ENCODE peak calls at places on chromosomes 2 and 18, in ten cellular contexts. L is adrenal gland; R is stomach; Z is left lung; B is AG09309; O is CD4-positive, alpha-beta memory T cell; W is choroid plexus epithelial cell; J is AG04450; A is cardiac muscle cell; E is osteoblast. Y is an unnamed sample.

GRCh38 chr2:112322919-112323318 is 47.5 kb downstream of the ZC3H6 start:
- DNase-seq in O (no peak), B (no peak), Z (no peak), E (no peak), J (no peak), R (no peak), L (no peak), A (no peak), W (no peak), Y (peak)

GRCh38 chr18:24632158-24632988 is 171.9 kb downstream of the HRH4 start:
- DNase-seq in O (no peak), E (no peak), Z (no peak), A (no peak), B (no peak), J (no peak), W (no peak), R (no peak), L (no peak), Y (peak)

GRCh38 chr2:200845194-200845593 is 19.3 kb downstream of the CLK1 start:
- DNase-seq in Z (no peak), L (no peak), E (no peak), J (no peak), O (no peak), B (no peak), W (no peak), R (no peak), A (no peak), Y (no peak)

GRCh38 chr2:105576440-105577241 is 168.1 kb upstream of the NCK2 start:
- DNase-seq in B (peak), Z (no peak), J (no peak), A (peak), R (no peak), L (peak), O (no peak), E (peak), W (peak), Y (peak)

GRCh38 chr2:167104691-167105090 is 216.4 kb downstream of the XIRP2 start:
- DNase-seq in A (no peak), Z (no peak), W (no peak), J (no peak), L (no peak), E (no peak), R (no peak), O (no peak), B (no peak), Y (no peak)

GRCh38 chr2:1598800-1599199 is 145.5 kb downstream of the PXDN start:
- DNase-seq in L (no peak), O (no peak), W (no peak), B (no peak), R (no peak), J (no peak), A (no peak), E (no peak), Z (no peak), Y (no peak)

GRCh38 chr2:31967790-31968189 is 43.0 kb downstream of the MEMO1 start:
- DNase-seq in R (no peak), A (peak), E (peak), Z (no peak), O (no peak), B (no peak), J (no peak), L (no peak), W (peak), Y (no peak)

GRCh38 chr2:150013011-150013410 is 425.4 kb upstream of the MMADHC start:
- DNase-seq in L (no peak), O (no peak), J (no peak), A (peak), R (no peak), E (no peak), W (peak), Z (no peak), B (no peak), Y (no peak)

GRCh38 chr2:33378551-33379220 is 97.8 kb upstream of the RASGRP3 start:
- DNase-seq in R (no peak), O (no peak), E (no peak), J (no peak), Z (no peak), B (no peak), A (peak), L (no peak), W (peak), Y (no peak)

GRCh38 chr18:51194604-51195003 is 2.9 kb downstream of the MEX3C start:
- DNase-seq in O (no peak), Z (no peak), E (peak), B (no peak), J (no peak), R (no peak), A (peak), L (no peak), W (peak), Y (no peak)

GRCh38 chr2:33229646-33230045 is 246.8 kb upstream of the RASGRP3 start:
- DNase-seq in O (no peak), W (no peak), R (no peak), Z (no peak), A (no peak), J (no peak), B (no peak), E (peak), L (no peak), Y (no peak)

GRCh38 chr18:76580288-76580962 is 85.4 kb upstream of the ZNF516 start:
- DNase-seq in A (no peak), B (no peak), L (no peak), W (no peak), E (no peak), R (no peak), O (no peak), Z (no peak), J (no peak), Y (no peak)

GRCh38 chr2:241041557-241042158 is 43.2 kb downstream of the SNED1 start:
- DNase-seq in R (no peak), L (no peak), A (no peak), J (no peak), E (no peak), B (no peak), O (no peak), W (no peak), Z (no peak), Y (no peak)
- H3K4me3 ChIP-seq in R (no peak), L (no peak), A (no peak), J (no peak), E (no peak), B (no peak), O (no peak), W (no peak), Z (no peak), Y (no peak)

GRCh38 chr2:221532641-221533040 is 39.5 kb downstream of the EPHA4 start:
- DNase-seq in B (no peak), O (no peak), L (no peak), E (no peak), Z (no peak), A (no peak), W (no peak), J (no peak), R (no peak), Y (no peak)

GRCh38 chr2:221529943-221530652 is 42.0 kb downstream of the EPHA4 start:
- DNase-seq in R (no peak), L (no peak), J (peak), O (no peak), W (peak), A (peak), Z (no peak), E (peak), B (peak), Y (no peak)

GRCh38 chr2:221533299-221533698 is 38.8 kb downstream of the EPHA4 start:
- DNase-seq in E (no peak), L (no peak), W (no peak), J (no peak), O (no peak), R (no peak), B (no peak), A (no peak), Z (no peak), Y (no peak)

GRCh38 chr2:221529177-221529942 is 42.7 kb downstream of the EPHA4 start:
- DNase-seq in R (no peak), O (no peak), Z (no peak), J (no peak), W (no peak), B (no peak), E (no peak), A (no peak), L (no peak), Y (no peak)

DNA sequence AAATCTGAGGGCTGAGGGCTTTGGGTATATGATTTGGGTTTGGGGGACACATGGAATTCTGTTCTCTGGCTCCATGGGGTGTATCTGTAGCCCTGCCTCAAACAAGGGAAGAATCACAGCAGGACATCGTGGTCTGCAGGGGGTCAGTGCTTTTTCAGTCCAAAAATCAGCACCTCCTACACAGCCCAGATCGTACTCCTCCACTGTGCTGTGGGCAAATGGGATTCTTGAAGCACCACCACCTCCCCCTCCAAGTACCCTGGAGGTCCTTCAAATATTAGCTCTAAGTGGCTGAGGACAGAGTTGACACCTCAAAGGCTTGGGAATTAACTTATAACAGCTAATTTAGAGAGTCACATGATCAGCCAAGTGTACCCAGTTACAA is 41.5 kb downstream of the EPHA4 start:
- DNase-seq in O (no peak), W (no peak), R (no peak), E (no peak), Z (no peak), A (no peak), L (no peak), J (no peak), B (no peak), Y (no peak)
- H3K4me3 ChIP-seq in O (peak), W (no peak), R (no peak), E (no peak), Z (no peak), A (no peak), L (no peak), J (no peak), B (no peak), Y (no peak)

GRCh38 chr2:72146357-72147302 is 1.0 kb downstream of the CYP26B1 start:
- DNase-seq in O (no peak), L (no peak), R (peak), A (no peak), E (peak), J (no peak), B (no peak), Z (peak), W (no peak), Y (peak)
- H3K4me3 ChIP-seq in O (no peak), L (no peak), R (peak), A (peak), E (no peak), J (no peak), B (no peak), Z (peak), W (peak), Y (peak)

DNA sequence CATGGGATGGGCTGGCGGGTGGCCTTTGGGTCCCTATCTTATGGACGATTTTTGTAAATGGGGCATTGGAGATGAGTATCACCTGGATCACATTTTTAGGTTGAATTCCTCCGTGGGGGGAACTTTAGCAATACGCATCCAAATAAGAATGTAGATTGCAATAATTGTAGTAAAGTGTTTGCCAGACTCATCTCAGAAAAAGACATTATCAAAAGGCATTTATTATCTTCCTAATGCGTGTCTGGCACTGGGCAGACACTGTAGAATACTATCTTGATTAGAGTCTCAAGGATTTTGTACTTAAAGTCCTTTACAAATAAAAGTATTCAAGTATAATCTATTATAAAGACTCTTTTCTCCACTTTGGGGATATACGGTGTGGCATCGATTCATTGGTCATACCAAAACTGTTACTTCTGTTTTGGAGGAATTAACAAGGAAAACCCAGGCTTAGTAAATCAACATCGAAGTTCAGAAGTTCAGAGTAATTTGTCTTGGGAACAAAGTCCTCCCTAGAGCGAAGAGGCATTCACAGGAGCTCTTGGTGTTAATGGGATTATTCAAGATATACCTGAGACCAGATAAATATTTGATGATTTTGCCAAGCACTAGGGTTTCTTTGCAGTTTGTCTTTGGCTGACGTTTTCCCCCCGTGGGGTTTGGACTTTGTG is 568 bp upstream of the ACKR3 start:
- DNase-seq in R (no peak), Z (no peak), J (no peak), L (no peak), W (no peak), A (no peak), E (peak), O (no peak), B (no peak), Y (no peak)
- H3K4me3 ChIP-seq in R (peak), Z (peak), J (no peak), L (no peak), W (no peak), A (peak), E (no peak), O (no peak), B (no peak), Y (no peak)

DNA sequence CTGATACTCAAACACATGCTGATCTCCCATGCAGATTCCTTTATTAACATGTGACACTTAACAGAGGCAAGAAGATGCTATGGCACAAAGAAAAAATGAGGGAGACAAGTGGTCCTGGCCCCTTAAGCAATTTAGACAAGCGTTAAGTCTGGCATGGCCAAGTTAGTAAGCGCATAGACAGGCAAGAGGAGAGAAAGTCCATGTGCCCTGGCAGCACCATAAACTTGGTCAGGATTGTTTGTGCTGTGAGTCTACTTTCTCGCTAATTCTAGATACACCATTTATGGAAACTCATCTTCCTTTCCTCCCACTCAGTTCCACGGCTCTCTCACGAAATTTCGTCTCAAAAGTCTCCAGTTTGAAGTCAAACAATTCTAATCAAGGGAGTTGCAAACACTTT is 138.9 kb downstream of the RBMS1 start:
- DNase-seq in Z (no peak), L (no peak), R (no peak), B (no peak), W (no peak), E (no peak), O (no peak), A (no peak), J (no peak), Y (no peak)
- H3K4me3 ChIP-seq in Z (no peak), L (no peak), R (no peak), B (no peak), W (no peak), E (no peak), O (no peak), A (no peak), J (no peak), Y (no peak)

GRCh38 chr18:2213905-2214304 is 357.4 kb downstream of the METTL4 start:
- DNase-seq in J (no peak), A (no peak), Z (no peak), W (no peak), E (no peak), R (no peak), B (no peak), L (no peak), O (no peak), Y (no peak)
- H3K4me3 ChIP-seq in J (no peak), A (no peak), Z (no peak), W (no peak), E (no peak), R (no peak), B (no peak), L (no peak), O (no peak), Y (no peak)

GRCh38 chr2:82896117-82896516 is 1563.0 kb downstream of the SUCLG1 start:
- DNase-seq in O (no peak), W (no peak), E (no peak), B (no peak), Z (no peak), A (no peak), R (no peak), J (no peak), L (no peak), Y (no peak)
- H3K4me3 ChIP-seq in O (no peak), W (no peak), E (no peak), B (no peak), Z (no peak), A (no peak), R (no peak), J (no peak), L (no peak), Y (no peak)

DNA sequence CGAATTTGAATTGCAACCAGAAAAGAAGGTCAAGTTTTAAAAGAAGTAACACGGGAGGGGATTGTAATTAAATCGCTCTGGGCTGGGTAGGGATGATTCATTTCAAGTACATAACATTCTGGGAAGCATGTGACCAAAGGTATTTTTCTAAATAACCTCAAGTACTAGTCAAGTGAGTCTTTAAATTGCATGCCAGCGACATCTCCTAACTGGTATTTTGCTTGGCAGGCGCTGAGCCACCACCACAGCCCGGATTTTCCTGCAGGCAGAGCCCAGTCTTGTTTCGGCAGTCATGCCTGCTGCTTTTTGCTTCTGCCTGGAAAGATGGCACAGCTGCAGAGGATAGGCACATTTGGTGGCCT is 33.7 kb upstream of the NPAS2 start:
- DNase-seq in Z (peak), L (no peak), A (peak), O (no peak), E (peak), J (peak), W (peak), B (peak), R (peak), Y (no peak)
- H3K4me3 ChIP-seq in Z (no peak), L (no peak), A (no peak), O (no peak), E (peak), J (no peak), W (no peak), B (no peak), R (no peak), Y (no peak)

GRCh38 chr2:206271066-206271465 is 3.4 kb upstream of the ZDBF2 start:
- DNase-seq in J (no peak), L (no peak), O (no peak), R (no peak), B (no peak), A (no peak), Z (no peak), W (no peak), E (peak), Y (no peak)

GRCh38 chr2:206275274-206276160 is 1.1 kb downstream of the ZDBF2 start:
- DNase-seq in R (no peak), A (peak), J (no peak), O (no peak), E (peak), L (peak), B (peak), W (peak), Z (no peak), Y (peak)

GRCh38 chr2:206274434-206275273 is at the start of gene ZDBF2:
- DNase-seq in E (peak), W (peak), J (peak), B (no peak), R (peak), A (peak), L (peak), O (peak), Z (no peak), Y (peak)

GRCh38 chr2:206277503-206277902 is 3.0 kb downstream of the ZDBF2 start:
- DNase-seq in B (no peak), O (no peak), E (no peak), Z (no peak), J (no peak), L (no peak), W (no peak), A (no peak), R (no peak), Y (no peak)

DNA sequence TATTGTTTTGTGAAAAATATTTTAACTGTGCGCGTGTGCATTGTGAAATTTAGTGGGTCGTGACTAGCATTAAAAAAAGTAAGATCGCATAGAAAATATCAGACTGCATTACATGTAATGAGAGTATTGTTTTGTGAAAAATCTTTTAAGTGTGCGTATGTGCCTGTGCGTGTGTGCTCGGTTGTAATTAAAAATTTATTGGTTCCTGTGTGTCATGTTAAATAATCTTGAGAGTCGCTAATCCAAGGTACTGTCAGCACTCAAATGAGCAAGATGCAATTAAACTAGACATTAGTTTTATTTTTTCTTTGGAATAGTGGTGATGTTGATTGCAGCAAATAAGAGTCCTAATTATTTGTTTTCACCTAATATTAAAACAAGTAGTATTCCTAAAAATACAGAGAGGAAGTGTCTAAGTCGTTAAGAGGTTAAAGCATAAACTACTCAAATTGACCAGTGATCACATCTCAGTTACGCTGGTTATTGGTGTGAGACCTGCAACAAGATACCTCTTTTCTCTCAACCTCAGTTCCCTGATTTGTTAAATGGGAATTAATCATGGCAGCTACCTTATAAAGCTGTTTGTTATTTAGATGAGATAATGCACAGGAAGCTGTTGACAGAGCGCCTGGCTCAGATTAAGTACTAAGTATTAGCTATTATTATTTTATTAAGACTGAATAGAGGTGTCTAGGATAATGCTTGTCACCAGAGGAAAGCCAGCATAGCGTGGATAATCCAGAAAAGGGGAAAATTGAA is 1.9 kb downstream of the ZDBF2 start:
- DNase-seq in B (no peak), Z (no peak), E (peak), R (no peak), J (no peak), W (no peak), O (no peak), A (no peak), L (no peak), Y (no peak)
- H3K4me3 ChIP-seq in B (no peak), Z (peak), E (peak), R (peak), J (no peak), W (peak), O (no peak), A (peak), L (no peak), Y (peak)

Y was measured in H7.